ENCODE peak calls at places on chromosomes 2 and 18, in seven cellular contexts. Y, L, A, K, X, Q and O are unnamed samples.

GRCh38 chr2:158845869-158846268 is 50.8 kb downstream of the DAPL1 start:
- DNase-seq in Y (no peak), L (peak), A (no peak), K (no peak), X (no peak), Q (peak), O (no peak)

GRCh38 chr2:130824492-130825061 is 12.1 kb upstream of the ARHGEF4 start:
- DNase-seq in Y (no peak), L (peak), A (no peak), K (no peak), X (peak), Q (peak), O (no peak)

GRCh38 chr18:53422896-53423295 is 801.6 kb downstream of the MBD2 start:
- DNase-seq in Y (no peak), L (no peak), A (no peak), K (no peak), X (no peak), Q (no peak), O (no peak)

GRCh38 chr2:139744273-139744672 is 964.1 kb upstream of the NXPH2 start:
- DNase-seq in Y (no peak), L (no peak), A (no peak), K (no peak), X (no peak), Q (no peak), O (no peak)

GRCh38 chr2:67524236-67524635 is 127.1 kb downstream of the ETAA1 start:
- DNase-seq in Y (no peak), L (no peak), A (no peak), K (no peak), X (no peak), Q (no peak), O (no peak)

GRCh38 chr2:49369650-49370049 is 215.3 kb upstream of the FSHR start:
- DNase-seq in Y (no peak), L (no peak), A (no peak), K (no peak), X (no peak), Q (no peak), O (no peak)

GRCh38 chr2:108148555-108148954 is 91.2 kb upstream of the SULT1C3 start:
- DNase-seq in Y (no peak), L (no peak), A (no peak), K (no peak), X (no peak), Q (no peak), O (no peak)

GRCh38 chr2:170013802-170014551 is 164.0 kb upstream of the MYO3B start:
- DNase-seq in Y (no peak), L (peak), A (peak), K (peak), X (no peak), Q (peak), O (peak)

GRCh38 chr2:38093503-38093902 is 17.6 kb upstream of the CYP1B1 start:
- DNase-seq in Y (no peak), L (peak), A (no peak), K (no peak), X (no peak), Q (no peak), O (no peak)

GRCh38 chr18:59571953-59572352 is 125.3 kb downstream of the CCBE1 start:
- DNase-seq in Y (no peak), L (no peak), A (no peak), K (no peak), X (no peak), Q (no peak), O (no peak)

GRCh38 chr2:48315847-48316194 is 214.1 kb upstream of the STON1 start:
- DNase-seq in Y (no peak), L (no peak), A (peak), K (peak), X (peak), Q (peak), O (peak)

GRCh38 chr2:149566652-149567051 is 20.9 kb downstream of the MMADHC start:
- DNase-seq in Y (no peak), L (no peak), A (no peak), K (no peak), X (no peak), Q (no peak), O (no peak)

GRCh38 chr2:30038419-30038818 is 108.4 kb upstream of the YPEL5 start:
- DNase-seq in Y (no peak), L (no peak), A (no peak), K (no peak), X (no peak), Q (no peak), O (no peak)

GRCh38 chr2:10911291-10912075 is at the start of gene KCNF1:
- DNase-seq in Y (no peak), L (peak), A (peak), K (peak), X (peak), Q (peak), O (peak)

GRCh38 chr2:45551862-45552261 is 59.2 kb downstream of the SRBD1 start:
- DNase-seq in Y (no peak), L (no peak), A (no peak), K (no peak), X (no peak), Q (no peak), O (no peak)

GRCh38 chr2:237156131-237156856 is 70.6 kb downstream of the COPS8 start:
- DNase-seq in Y (no peak), L (peak), A (no peak), K (no peak), X (no peak), Q (peak), O (no peak)

GRCh38 chr2:96960271-96960955 is 26.0 kb downstream of the FAM178B start:
- DNase-seq in Y (peak), L (peak), A (peak), K (peak), X (peak), Q (peak), O (peak)

GRCh38 chr2:235463893-235464292 is 29.9 kb upstream of the AGAP1 start:
- DNase-seq in Y (no peak), L (peak), A (no peak), K (no peak), X (no peak), Q (no peak), O (no peak)

GRCh38 chr2:133841905-133842304 is 273.6 kb upstream of the NCKAP5 start:
- DNase-seq in Y (peak), L (peak), A (no peak), K (no peak), X (peak), Q (peak), O (no peak)

GRCh38 chr2:107303964-107304363 is 418.0 kb upstream of the ST6GAL2 start:
- DNase-seq in Y (no peak), L (peak), A (no peak), K (no peak), X (no peak), Q (no peak), O (no peak)

GRCh38 chr2:120762341-120763061 is 26.8 kb downstream of the GLI2 start:
- DNase-seq in Y (peak), L (no peak), A (no peak), K (no peak), X (no peak), Q (no peak), O (no peak)

GRCh38 chr2:239433777-239434396 is 33.1 kb upstream of the HDAC4 start:
- DNase-seq in Y (no peak), L (no peak), A (no peak), K (no peak), X (peak), Q (peak), O (no peak)

GRCh38 chr2:72138011-72138881 is 9.4 kb downstream of the CYP26B1 start:
- DNase-seq in Y (peak), L (peak), A (no peak), K (no peak), X (no peak), Q (no peak), O (no peak)

GRCh38 chr2:133791191-133791590 is 222.9 kb upstream of the NCKAP5 start:
- DNase-seq in Y (no peak), L (peak), A (no peak), K (no peak), X (no peak), Q (peak), O (no peak)

GRCh38 chr2:96374211-96374951 is 38.8 kb downstream of the NCAPH start:
- DNase-seq in Y (no peak), L (peak), A (no peak), K (no peak), X (peak), Q (peak), O (no peak)

GRCh38 chr18:41972067-41973000 is 17.3 kb downstream of the PIK3C3 start:
- DNase-seq in Y (no peak), L (peak), A (no peak), K (no peak), X (no peak), Q (no peak), O (no peak)

GRCh38 chr2:8310557-8311455 is 371.1 kb upstream of the ID2 start:
- DNase-seq in Y (peak), L (no peak), A (no peak), K (no peak), X (no peak), Q (no peak), O (no peak)

GRCh38 chr2:196437626-196438025 is 201.9 kb upstream of the CCDC150 start:
- DNase-seq in Y (no peak), L (no peak), A (no peak), K (no peak), X (no peak), Q (no peak), O (no peak)
- TF ChIP-seq CTCF in Y (no peak), L (no peak), A (no peak), K (no peak), X (no peak), Q (no peak), O (no peak)

GRCh38 chr2:212520340-212520739 is 18.3 kb downstream of the ERBB4 start:
- DNase-seq in Y (no peak), L (no peak), A (no peak), K (peak), X (no peak), Q (peak), O (no peak)
- TF ChIP-seq CTCF in Y (no peak), L (no peak), A (no peak), K (no peak), X (no peak), Q (no peak), O (peak)

GRCh38 chr2:195672674-195673073 is 15.6 kb downstream of the SLC39A10 start:
- DNase-seq in Y (no peak), L (no peak), A (no peak), K (no peak), X (peak), Q (no peak), O (no peak)
- TF ChIP-seq CTCF in Y (no peak), L (no peak), A (no peak), K (peak), X (no peak), Q (no peak), O (no peak)

GRCh38 chr2:46776687-46777327 is 138.8 kb downstream of the MCFD2 start:
- DNase-seq in Y (no peak), L (peak), A (peak), K (peak), X (peak), Q (peak), O (peak)
- TF ChIP-seq CTCF in Y (no peak), L (peak), A (peak), K (peak), X (no peak), Q (peak), O (peak)

GRCh38 chr2:207734636-207735512 is 23.4 kb downstream of the CCNYL1 start:
- DNase-seq in Y (no peak), L (no peak), A (no peak), K (peak), X (no peak), Q (no peak), O (no peak)
- TF ChIP-seq CTCF in Y (no peak), L (no peak), A (no peak), K (no peak), X (no peak), Q (no peak), O (no peak)